ENCODE peak calls at places on chromosomes 12 and 14, in six cellular contexts. U is lower leg skin, O is spleen, B is fibroblast of pulmonary artery, F is IMR-90, A is GM13976. Q is an unnamed sample.
A peak's percentile ranks its signal among the peaks of the same experiment; 100 is the strongest.

GRCh38 chr12:121966959-121967358 is 48.6 kb downstream of the CFAP251 start:
- DNase-seq in U (no peak), O (no peak), B (no peak), F (no peak), A (no peak), Q (peak; percentile 5)

GRCh38 chr14:103517172-103517566 is 5.5 kb downstream of the CKB start:
- DNase-seq in U (no peak), O (peak; percentile 68), B (no peak), F (no peak), A (no peak), Q (no peak)

GRCh38 chr12:2922329-2922728 is 31.6 kb downstream of the TULP3 start:
- DNase-seq in U (no peak), O (no peak), B (no peak), F (peak; percentile 34), A (no peak), Q (no peak)

GRCh38 chr12:107320031-107320928 is 226.9 kb upstream of the CRY1 start:
- DNase-seq in U (peak; percentile 74), O (peak; percentile 86), B (peak; percentile 45), F (peak; percentile 61), A (peak; percentile 37), Q (peak; percentile 34)

GRCh38 chr12:19130224-19131019 is 889 bp downstream of the PLEKHA5 start:
- DNase-seq in U (peak; percentile 28), O (peak; percentile 80), B (no peak), F (no peak), A (peak; percentile 29), Q (peak; percentile 27)

GRCh38 chr14:53956427-53957201 is at the start of gene BMP4:
- DNase-seq in U (peak; percentile 89), O (peak; percentile 76), B (peak; percentile 29), F (peak; percentile 30), A (peak; percentile 81), Q (peak; percentile 64)

GRCh38 chr12:127926004-127926403 is 341.0 kb upstream of the TMEM132C start:
- DNase-seq in U (no peak), O (no peak), B (peak; percentile 14), F (no peak), A (no peak), Q (no peak)

GRCh38 chr12:117042171-117042809 is 56.9 kb downstream of the TESC start:
- DNase-seq in U (no peak), O (no peak), B (no peak), F (peak; percentile 8), A (no peak), Q (no peak)

GRCh38 chr14:53963491-53964227 is 7.0 kb upstream of the BMP4 start:
- DNase-seq in U (peak; percentile 55), O (no peak), B (peak; percentile 32), F (no peak), A (no peak), Q (no peak)

GRCh38 chr12:43836455-43836989 is 641 bp downstream of the TMEM117 start:
- DNase-seq in U (no peak), O (no peak), B (peak; percentile 54), F (peak; percentile 46), A (no peak), Q (no peak)

GRCh38 chr12:95959107-95959506 is 16.0 kb downstream of the AMDHD1 start:
- DNase-seq in U (no peak), O (no peak), B (peak; percentile 11), F (peak; percentile 14), A (peak; percentile 32), Q (no peak)

GRCh38 chr14:77098470-77099353 is 654 bp downstream of the CIPC start:
- DNase-seq in U (peak; percentile 72), O (no peak), B (no peak), F (no peak), A (no peak), Q (peak; percentile 23)

GRCh38 chr12:121823727-121824115 is 19.9 kb downstream of the SETD1B start:
- DNase-seq in U (no peak), O (no peak), B (no peak), F (no peak), A (no peak), Q (no peak)

GRCh38 chr14:81247271-81247766 is 26.6 kb upstream of the GTF2A1 start:
- DNase-seq in U (no peak), O (peak; percentile 61), B (no peak), F (no peak), A (no peak), Q (no peak)

GRCh38 chr12:116855744-116856470 is 25.3 kb downstream of the HRK start:
- DNase-seq in U (no peak), O (no peak), B (no peak), F (no peak), A (no peak), Q (no peak)

GRCh38 chr12:118058881-118059644 is 1.9 kb downstream of the WSB2 start:
- DNase-seq in U (no peak), O (no peak), B (peak; percentile 50), F (peak; percentile 47), A (no peak), Q (no peak)

GRCh38 chr14:68824517-68825347 is 31.9 kb upstream of the ZFP36L1 start:
- DNase-seq in U (peak; percentile 69), O (peak; percentile 90), B (peak; percentile 79), F (peak; percentile 62), A (peak; percentile 72), Q (no peak)

GRCh38 chr14:60317609-60318008 is 68.6 kb downstream of the PPM1A start:
- DNase-seq in U (no peak), O (no peak), B (peak; percentile 8), F (no peak), A (no peak), Q (no peak)

GRCh38 chr12:115174928-115175327 is 491.0 kb upstream of the TBX3 start:
- DNase-seq in U (no peak), O (no peak), B (peak; percentile 14), F (no peak), A (no peak), Q (no peak)

GRCh38 chr14:49621114-49621881 is 699 bp downstream of the MGAT2 start:
- DNase-seq in U (peak; percentile 60), O (peak; percentile 97), B (peak; percentile 61), F (peak; percentile 28), A (peak; percentile 61), Q (peak; percentile 49)

GRCh38 chr12:110279976-110280783 is 867 bp upstream of the ATP2A2 start:
- DNase-seq in U (peak; percentile 40), O (no peak), B (peak; percentile 34), F (peak; percentile 33), A (peak; percentile 52), Q (peak; percentile 67)

DNA sequence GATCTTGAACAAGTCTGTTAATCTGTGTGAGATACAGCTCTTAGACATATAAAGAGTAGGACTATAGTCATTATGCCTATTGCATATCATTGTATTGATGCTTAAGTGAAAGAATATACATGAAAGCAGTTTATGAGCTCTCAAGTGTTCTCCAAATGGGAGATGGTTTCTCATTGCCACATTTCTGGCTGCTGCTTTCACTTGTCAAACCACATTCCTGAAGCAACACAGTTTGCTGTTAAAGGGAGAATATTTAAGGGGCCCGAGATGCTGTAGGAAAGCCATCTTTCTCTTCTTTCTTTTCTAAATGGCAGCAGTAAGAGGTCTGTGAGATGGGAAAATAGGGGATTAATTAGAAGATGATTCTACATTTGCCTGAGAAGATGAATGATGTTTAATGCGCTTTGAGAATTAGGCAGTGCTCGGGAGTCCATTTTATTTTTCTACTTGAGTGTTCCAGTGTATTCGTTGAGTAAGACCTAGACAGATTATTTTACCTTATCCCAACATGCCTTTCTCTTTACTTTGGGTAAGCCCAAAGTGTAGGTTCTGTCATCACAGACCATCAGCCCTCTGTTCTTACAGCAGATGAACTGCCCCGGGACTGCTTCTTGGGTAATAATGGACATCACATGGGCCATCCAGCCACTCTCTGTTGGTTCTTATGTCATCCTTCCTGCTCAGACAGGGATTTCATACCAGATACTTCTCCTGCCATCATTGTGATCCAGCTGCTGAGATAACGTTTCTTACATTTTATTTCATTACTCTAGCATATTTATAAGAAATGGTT is 35.6 kb downstream of the ANO4 start:
- DNase-seq in U (no peak), O (no peak), B (no peak), F (no peak), A (no peak), Q (no peak)
- TF ChIP-seq CTCF in U (no peak), O (no peak), B (no peak), F (no peak), A (no peak), Q (no peak)

DNA sequence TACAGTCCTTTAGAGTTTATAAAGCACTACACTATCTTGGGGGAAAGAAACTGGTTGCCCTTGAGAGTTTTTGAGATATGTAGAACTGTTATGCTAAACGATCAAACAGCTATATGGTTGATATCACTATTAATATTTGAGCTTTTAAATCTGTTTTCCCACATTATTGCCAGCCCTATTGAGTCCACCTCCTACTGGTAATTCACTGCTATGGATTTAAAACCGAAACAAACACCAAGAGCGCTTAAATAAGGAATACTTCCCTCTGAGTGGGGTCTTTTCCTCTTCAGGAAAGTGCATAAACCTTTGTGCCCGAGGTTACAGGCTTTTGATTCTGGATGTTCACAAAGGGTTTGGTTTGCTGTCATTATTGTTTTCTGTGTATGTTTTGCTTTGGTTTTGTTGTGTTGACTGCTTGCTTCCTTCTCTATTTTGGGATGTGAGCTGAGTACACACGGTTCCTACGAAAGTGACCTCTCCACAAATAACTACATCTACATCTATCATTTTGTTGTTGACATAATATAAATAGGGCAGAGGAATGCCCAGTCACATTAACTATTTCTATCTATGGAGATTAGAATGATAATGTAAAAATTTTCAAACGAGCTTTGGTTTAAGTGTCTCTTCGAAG is 44.8 kb downstream of the LGR5 start:
- DNase-seq in U (no peak), O (no peak), B (no peak), F (no peak), A (no peak), Q (no peak)
- TF ChIP-seq CTCF in U (no peak), O (no peak), B (no peak), F (no peak), A (no peak), Q (no peak)

DNA sequence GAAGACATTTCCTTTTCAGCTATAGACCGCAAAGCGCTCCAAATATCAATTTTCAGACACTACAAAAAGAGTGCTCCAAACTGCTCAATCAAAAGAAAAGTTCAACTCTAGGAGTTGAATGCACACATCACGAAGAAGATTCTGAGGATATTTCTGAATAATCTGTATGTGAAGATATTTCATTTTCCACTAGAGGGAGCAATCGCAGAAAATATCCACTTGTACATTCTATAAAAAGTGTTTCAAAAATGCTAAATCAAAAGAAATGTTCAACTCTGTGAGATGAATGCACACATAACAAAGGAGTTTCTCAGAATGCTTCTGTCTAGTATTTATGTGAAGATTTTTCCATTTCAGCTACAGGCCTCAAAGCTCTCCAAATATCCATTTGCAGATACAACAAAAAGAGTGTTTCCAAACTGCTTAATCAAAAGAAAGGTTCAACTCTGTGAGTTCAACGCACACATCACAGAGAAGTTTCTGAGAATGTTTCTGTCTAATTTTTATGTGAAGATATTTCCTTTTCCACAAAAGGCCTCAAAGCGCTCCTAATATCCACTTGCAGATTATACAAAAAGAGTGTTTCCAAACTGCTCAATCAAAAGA is 643.8 kb upstream of the ALG10B start:
- DNase-seq in U (no peak), O (no peak), B (peak; percentile 1), F (no peak), A (no peak), Q (no peak)
- TF ChIP-seq CTCF in U (no peak), O (no peak), B (peak; percentile 8), F (peak; percentile 14), A (no peak), Q (peak; percentile 4)

GRCh38 chr14:55414551-55414950 is 2.9 kb upstream of the ATG14 start:
- DNase-seq in U (no peak), O (no peak), B (no peak), F (no peak), A (no peak), Q (no peak)

GRCh38 chr14:55412686-55413085 is 1.1 kb upstream of the ATG14 start:
- DNase-seq in U (no peak), O (no peak), B (no peak), F (no peak), A (no peak), Q (no peak)

GRCh38 chr14:55416866-55417265 is 5.2 kb upstream of the ATG14 start:
- DNase-seq in U (no peak), O (no peak), B (peak; percentile 22), F (no peak), A (no peak), Q (no peak)

GRCh38 chr14:55411426-55412389 is at the start of gene ATG14:
- DNase-seq in U (peak; percentile 86), O (peak; percentile 93), B (peak; percentile 82), F (peak; percentile 76), A (peak; percentile 95), Q (peak; percentile 90)
- TF ChIP-seq CTCF in U (no peak), O (no peak), B (no peak), F (no peak), A (no peak), Q (no peak)